ENCODE peak calls at places on chromosomes 7 and 10, in eight cellular contexts. T is hepatocyte, J is cardiac muscle cell, Q is fibroblast of lung, X is body of pancreas, R is lung, O is breast epithelium, H is neural progenitor cell. Z is an unnamed sample.

GRCh38 chr10:44569193-44570091 is 184.5 kb upstream of the CXCL12 start:
- DNase-seq in T (no peak), J (no peak), Q (peak; percentile 97), X (no peak), R (peak; percentile 28), O (no peak), H (no peak), Z (no peak)

GRCh38 chr7:155380986-155381851 is 76.7 kb upstream of the EN2 start:
- DNase-seq in T (no peak), J (no peak), Q (no peak), X (no peak), R (no peak), O (no peak), H (peak; percentile 78), Z (no peak)

GRCh38 chr10:110852255-110852896 is 19.4 kb upstream of the PDCD4 start:
- DNase-seq in T (peak; percentile 78), J (no peak), Q (peak; percentile 29), X (peak; percentile 77), R (peak; percentile 30), O (peak; percentile 77), H (no peak), Z (no peak)

GRCh38 chr7:54796150-54796549 is 37.1 kb upstream of the SEC61G start:
- DNase-seq in T (no peak), J (no peak), Q (no peak), X (no peak), R (no peak), O (no peak), H (no peak), Z (no peak)

GRCh38 chr10:78044699-78045098 is 11.0 kb downstream of the RPS24 start:
- DNase-seq in T (no peak), J (no peak), Q (peak; percentile 31), X (no peak), R (no peak), O (no peak), H (no peak), Z (no peak)

GRCh38 chr10:308101-308500 is 172.8 kb downstream of the ZMYND11 start:
- DNase-seq in T (no peak), J (no peak), Q (no peak), X (peak; percentile 44), R (no peak), O (no peak), H (no peak), Z (no peak)

GRCh38 chr10:3350205-3350604 is 177.6 kb upstream of the PITRM1 start:
- DNase-seq in T (no peak), J (no peak), Q (no peak), X (no peak), R (no peak), O (no peak), H (no peak), Z (no peak)

GRCh38 chr10:114963908-114964307 is 25.9 kb downstream of the TRUB1 start:
- DNase-seq in T (no peak), J (no peak), Q (no peak), X (no peak), R (no peak), O (no peak), H (no peak), Z (no peak)

GRCh38 chr10:91820144-91820543 is 21.9 kb downstream of the TNKS2 start:
- DNase-seq in T (no peak), J (no peak), Q (peak; percentile 5), X (no peak), R (no peak), O (no peak), H (no peak), Z (no peak)

GRCh38 chr10:108709927-108710722 is 1213.2 kb downstream of the XPNPEP1 start:
- DNase-seq in T (peak; percentile 10), J (no peak), Q (no peak), X (no peak), R (no peak), O (no peak), H (no peak), Z (no peak)
- H3K9me3 ChIP-seq in T (no peaks in the 10 kb centered on the region), J (no peaks in the 10 kb centered on the region), Q (no peaks in the 10 kb centered on the region), X (no peaks in the 10 kb centered on the region), R (peaks cover 9% of the 10 kb centered on the region), O (peaks cover 8% of the 10 kb centered on the region), H (peaks cover 4% of the 10 kb centered on the region), Z (no peaks in the 10 kb centered on the region)

DNA sequence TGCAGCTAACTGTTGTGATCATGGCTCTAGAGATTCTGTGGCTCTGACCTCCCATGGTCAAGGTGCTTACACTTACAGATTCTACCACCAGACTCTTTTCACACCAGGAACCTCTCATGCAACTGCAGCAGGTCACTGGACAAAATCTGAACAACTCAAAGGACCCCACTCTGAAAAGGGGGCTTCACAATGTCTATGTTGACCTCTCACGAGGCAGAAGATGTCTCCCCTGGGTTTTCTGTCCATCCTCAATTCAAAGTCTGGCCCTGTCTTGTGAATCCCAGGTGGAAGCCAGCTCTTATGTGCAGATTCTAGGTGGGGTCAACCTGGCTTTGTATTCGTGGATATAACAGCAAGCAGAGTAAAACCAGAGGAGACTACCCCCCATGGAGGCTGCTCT is 118.6 kb upstream of the ZNF479 start:
- DNase-seq in T (no peak), J (no peak), Q (no peak), X (no peak), R (no peak), O (no peak), H (no peak), Z (no peak)
- H3K9me3 ChIP-seq in T (no peaks in the 10 kb centered on the region), J (no peaks in the 10 kb centered on the region), Q (no peaks in the 10 kb centered on the region), X (no peaks in the 10 kb centered on the region), R (peaks cover 26% of the 10 kb centered on the region), O (peaks cover 6% of the 10 kb centered on the region), H (peaks cover 24% of the 10 kb centered on the region), Z (peaks cover 34% of the 10 kb centered on the region)

GRCh38 chr10:35442006-35442405 is 105.7 kb downstream of the CCNY start:
- DNase-seq in T (no peak), J (no peak), Q (no peak), X (no peak), R (no peak), O (no peak), H (no peak), Z (no peak)

GRCh38 chr10:35443858-35444257 is 107.5 kb downstream of the CCNY start:
- DNase-seq in T (no peak), J (no peak), Q (no peak), X (no peak), R (no peak), O (no peak), H (no peak), Z (no peak)

GRCh38 chr10:35440016-35440415 is 103.7 kb downstream of the CCNY start:
- DNase-seq in T (no peak), J (no peak), Q (no peak), X (no peak), R (no peak), O (no peak), H (no peak), Z (no peak)

GRCh38 chr10:35445150-35445884 is 109.0 kb downstream of the CCNY start:
- DNase-seq in T (no peak), J (no peak), Q (no peak), X (no peak), R (no peak), O (no peak), H (no peak), Z (no peak)

GRCh38 chr10:35442592-35442991 is 106.3 kb downstream of the CCNY start:
- DNase-seq in T (no peak), J (no peak), Q (no peak), X (no peak), R (no peak), O (no peak), H (no peak), Z (no peak)
- H3K9me3 ChIP-seq in T (no peaks in the 10 kb centered on the region), J (no peaks in the 10 kb centered on the region), Q (no peaks in the 10 kb centered on the region), X (no peaks in the 10 kb centered on the region), R (peaks cover 11% of the 10 kb centered on the region), O (peaks cover 17% of the 10 kb centered on the region), H (no peaks in the 10 kb centered on the region), Z (peaks cover 46% of the 10 kb centered on the region)

DNA sequence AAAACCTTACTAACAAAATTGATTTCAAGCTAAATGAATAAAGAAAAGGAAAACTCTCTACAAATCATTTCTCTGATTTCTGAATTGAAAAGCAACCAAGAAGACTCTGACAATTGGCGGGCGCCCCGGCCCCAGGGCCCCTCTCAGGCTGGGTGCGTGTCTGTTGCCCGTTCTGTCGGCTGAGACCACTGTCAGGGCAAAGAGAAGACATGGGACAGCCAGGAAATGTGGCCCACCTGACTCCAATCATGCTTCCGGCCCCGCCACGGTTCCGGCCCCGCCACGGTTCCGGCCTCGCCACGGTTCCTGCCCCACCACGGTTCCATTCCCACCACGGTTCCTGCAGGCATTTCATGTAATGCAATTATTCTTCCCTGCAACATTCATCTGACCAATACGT is 115.9 kb downstream of the PTPRN2 start:
- DNase-seq in T (no peak), J (no peak), Q (no peak), X (no peak), R (no peak), O (no peak), H (no peak), Z (no peak)
- H3K9me3 ChIP-seq in T (no peaks in the 10 kb centered on the region), J (no peaks in the 10 kb centered on the region), Q (no peaks in the 10 kb centered on the region), X (no peaks in the 10 kb centered on the region), R (no peaks in the 10 kb centered on the region), O (no peaks in the 10 kb centered on the region), H (no peaks in the 10 kb centered on the region), Z (no peaks in the 10 kb centered on the region)

DNA sequence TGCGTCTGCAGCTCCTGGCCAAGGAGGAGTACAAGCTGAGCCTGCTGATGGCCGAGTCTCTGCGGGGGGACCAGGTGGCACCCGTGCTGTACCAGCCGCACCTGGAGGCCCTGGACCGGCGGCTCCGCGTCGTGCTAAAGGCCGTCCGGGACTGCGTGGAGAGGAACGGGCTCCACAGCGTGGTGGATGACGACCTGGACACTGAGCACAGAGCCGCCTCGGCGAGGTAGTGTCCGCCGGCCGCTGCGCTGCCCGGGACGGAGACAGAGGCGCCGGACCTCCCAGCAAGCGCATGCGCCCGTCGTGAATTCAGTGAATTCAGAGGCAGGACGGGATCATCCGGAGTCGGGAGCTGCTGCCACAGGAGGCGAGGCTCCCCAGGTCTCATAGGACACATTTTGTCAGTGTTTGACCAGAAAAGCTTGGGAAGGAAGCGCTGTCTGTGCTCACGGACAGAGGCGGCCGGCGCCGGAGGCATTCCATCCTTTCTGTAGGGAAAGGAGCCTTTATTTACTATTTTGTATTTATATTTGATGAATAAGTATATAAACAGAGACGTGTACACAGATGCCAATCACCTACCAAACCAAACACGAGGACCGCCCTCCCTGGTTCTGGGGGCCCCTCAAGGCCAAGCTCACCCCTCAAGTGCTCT is 30.1 kb upstream of the FOXL3 start:
- DNase-seq in T (no peak), J (no peak), Q (no peak), X (no peak), R (no peak), O (no peak), H (no peak), Z (no peak)
- H3K9me3 ChIP-seq in T (no peaks in the 10 kb centered on the region), J (no peaks in the 10 kb centered on the region), Q (peaks cover 4% of the 10 kb centered on the region), X (no peaks in the 10 kb centered on the region), R (peaks cover 13% of the 10 kb centered on the region), O (peaks cover 14% of the 10 kb centered on the region), H (peaks cover 5% of the 10 kb centered on the region), Z (peaks cover 16% of the 10 kb centered on the region)

GRCh38 chr10:37700886-37701780 is 156.3 kb downstream of the ZNF248 start:
- DNase-seq in T (no peak), J (no peak), Q (no peak), X (no peak), R (no peak), O (no peak), H (no peak), Z (no peak)
- H3K9me3 ChIP-seq in T (no peaks in the 10 kb centered on the region), J (no peaks in the 10 kb centered on the region), Q (no peaks in the 10 kb centered on the region), X (no peaks in the 10 kb centered on the region), R (peaks cover 12% of the 10 kb centered on the region), O (peaks cover 7% of the 10 kb centered on the region), H (no peaks in the 10 kb centered on the region), Z (peaks cover 13% of the 10 kb centered on the region)

GRCh38 chr10:42544945-42545344 is 93.4 kb downstream of the ZNF33B start:
- DNase-seq in T (no peak), J (no peak), Q (no peak), X (no peak), R (no peak), O (no peak), H (no peak), Z (no peak)
- H3K9me3 ChIP-seq in T (peaks cover 33% of the 10 kb centered on the region), J (no peaks in the 10 kb centered on the region), Q (no peaks in the 10 kb centered on the region), X (no peaks in the 10 kb centered on the region), R (peaks cover 7% of the 10 kb centered on the region), O (peaks cover 18% of the 10 kb centered on the region), H (peaks cover 34% of the 10 kb centered on the region), Z (peaks cover 44% of the 10 kb centered on the region)

GRCh38 chr10:5165738-5166137 is 19.2 kb downstream of the AKR1C8 start:
- DNase-seq in T (no peak), J (no peak), Q (peak; percentile 3), X (no peak), R (no peak), O (no peak), H (peak; percentile 6), Z (peak; percentile 20)
- H3K9me3 ChIP-seq in T (peaks cover 7% of the 10 kb centered on the region), J (no peaks in the 10 kb centered on the region), Q (no peaks in the 10 kb centered on the region), X (no peaks in the 10 kb centered on the region), R (peaks cover 15% of the 10 kb centered on the region), O (peaks cover 27% of the 10 kb centered on the region), H (peaks cover 12% of the 10 kb centered on the region), Z (peaks cover 31% of the 10 kb centered on the region)